ENCODE peak calls at places on chromosomes 6 and 20, in seven cellular contexts. J, B, H, X, A, Q and K are unnamed samples.

GRCh38 chr6:11275598-11275997 is 43.1 kb upstream of the NEDD9 start:
- DNase-seq in J (no peak), B (no peak), H (peak; percentile 79), X (no peak), A (no peak), Q (no peak), K (peak; percentile 93)

GRCh38 chr6:34234667-34235604 is 1.7 kb upstream of the HMGA1 start:
- DNase-seq in J (peak; percentile 96), B (peak; percentile 27), H (peak; percentile 7), X (no peak), A (no peak), Q (peak; percentile 83), K (no peak)

GRCh38 chr20:47007826-47008655 is 113.4 kb downstream of the EYA2 start:
- DNase-seq in J (no peak), B (no peak), H (no peak), X (no peak), A (peak; percentile 2), Q (no peak), K (no peak)

GRCh38 chr6:5059036-5059896 is 25.9 kb upstream of the PPP1R3G start:
- DNase-seq in J (no peak), B (no peak), H (no peak), X (no peak), A (no peak), Q (no peak), K (no peak)

GRCh38 chr6:105397987-105398386 is 4.9 kb downstream of the PREP start:
- DNase-seq in J (no peak), B (no peak), H (no peak), X (no peak), A (no peak), Q (no peak), K (no peak)

GRCh38 chr6:11414564-11414963 is 123.0 kb upstream of the TMEM170B start:
- DNase-seq in J (peak; percentile 43), B (no peak), H (no peak), X (no peak), A (peak; percentile 65), Q (no peak), K (peak; percentile 92)

GRCh38 chr6:25324076-25324762 is 45.0 kb downstream of the CARMIL1 start:
- DNase-seq in J (no peak), B (no peak), H (no peak), X (no peak), A (no peak), Q (peak; percentile 9), K (no peak)

GRCh38 chr6:116229287-116229913 is 24.5 kb downstream of the TSPYL4 start:
- DNase-seq in J (peak; percentile 97), B (peak; percentile 6), H (no peak), X (peak; percentile 95), A (no peak), Q (peak; percentile 75), K (no peak)

GRCh38 chr6:68108243-68108835 is 526.7 kb upstream of the ADGRB3 start:
- DNase-seq in J (no peak), B (no peak), H (no peak), X (peak; percentile 0), A (no peak), Q (no peak), K (no peak)

GRCh38 chr20:3646651-3647050 is 16.5 kb downstream of the GFRA4 start:
- DNase-seq in J (no peak), B (no peak), H (no peak), X (peak; percentile 51), A (no peak), Q (no peak), K (no peak)

GRCh38 chr20:49989234-49990065 is 6.7 kb downstream of the SNAI1 start:
- DNase-seq in J (no peak), B (no peak), H (peak; percentile 80), X (peak; percentile 51), A (no peak), Q (peak; percentile 62), K (no peak)

DNA sequence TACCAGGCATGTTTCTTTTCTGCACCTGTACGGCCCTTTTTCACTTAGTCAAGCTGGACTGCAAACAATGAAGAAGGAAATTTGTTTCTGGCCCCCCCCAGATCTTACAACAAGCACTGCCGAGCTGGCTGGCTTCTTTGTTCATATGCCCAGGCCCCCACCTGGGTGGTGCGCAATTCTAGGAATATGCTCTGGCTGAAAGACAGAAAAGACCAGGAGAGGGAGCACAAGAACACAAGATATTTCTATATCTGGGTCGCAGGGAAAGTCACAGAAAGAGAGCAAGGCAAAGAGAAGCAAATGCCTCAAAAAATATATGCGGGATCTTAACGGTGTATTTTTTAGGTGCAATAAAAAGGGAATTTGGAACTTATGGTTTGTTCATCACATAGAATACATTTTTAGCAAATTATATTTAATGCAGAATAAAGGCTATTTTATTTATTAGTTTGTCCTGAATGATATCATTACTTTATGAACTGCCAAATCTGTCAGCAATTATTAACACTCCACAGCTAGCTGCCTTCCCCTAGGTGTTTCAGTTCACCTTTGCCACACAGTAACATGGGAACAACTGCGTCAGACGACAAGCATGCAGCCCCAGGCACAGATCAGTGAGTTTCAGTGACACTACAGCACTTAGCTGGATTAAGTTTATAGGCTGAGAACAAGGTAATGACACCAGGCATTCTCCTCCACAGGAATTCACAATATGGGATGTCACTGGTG is 76.5 kb downstream of the GJA10 start:
- DNase-seq in J (no peak), B (no peak), H (peak; percentile 59), X (peak; percentile 29), A (no peak), Q (peak; percentile 36), K (peak; percentile 52)
- TF ChIP-seq CTCF in J (peak; percentile 51), B (peak; percentile 57), H (peak; percentile 64), X (peak; percentile 78), A (peak; percentile 26), Q (peak; percentile 42), K (peak; percentile 75)

GRCh38 chr6:73264446-73264845 is 1.4 kb upstream of the KHDC1 start:
- DNase-seq in J (no peak), B (no peak), H (no peak), X (no peak), A (no peak), Q (no peak), K (no peak)

GRCh38 chr6:73258721-73259120 is 4.3 kb downstream of the KHDC1 start:
- DNase-seq in J (peak; percentile 40), B (no peak), H (peak; percentile 19), X (no peak), A (no peak), Q (no peak), K (no peak)

GRCh38 chr6:73263570-73263909 is 544 bp upstream of the KHDC1 start:
- DNase-seq in J (no peak), B (peak; percentile 42), H (peak; percentile 33), X (no peak), A (no peak), Q (no peak), K (no peak)

DNA sequence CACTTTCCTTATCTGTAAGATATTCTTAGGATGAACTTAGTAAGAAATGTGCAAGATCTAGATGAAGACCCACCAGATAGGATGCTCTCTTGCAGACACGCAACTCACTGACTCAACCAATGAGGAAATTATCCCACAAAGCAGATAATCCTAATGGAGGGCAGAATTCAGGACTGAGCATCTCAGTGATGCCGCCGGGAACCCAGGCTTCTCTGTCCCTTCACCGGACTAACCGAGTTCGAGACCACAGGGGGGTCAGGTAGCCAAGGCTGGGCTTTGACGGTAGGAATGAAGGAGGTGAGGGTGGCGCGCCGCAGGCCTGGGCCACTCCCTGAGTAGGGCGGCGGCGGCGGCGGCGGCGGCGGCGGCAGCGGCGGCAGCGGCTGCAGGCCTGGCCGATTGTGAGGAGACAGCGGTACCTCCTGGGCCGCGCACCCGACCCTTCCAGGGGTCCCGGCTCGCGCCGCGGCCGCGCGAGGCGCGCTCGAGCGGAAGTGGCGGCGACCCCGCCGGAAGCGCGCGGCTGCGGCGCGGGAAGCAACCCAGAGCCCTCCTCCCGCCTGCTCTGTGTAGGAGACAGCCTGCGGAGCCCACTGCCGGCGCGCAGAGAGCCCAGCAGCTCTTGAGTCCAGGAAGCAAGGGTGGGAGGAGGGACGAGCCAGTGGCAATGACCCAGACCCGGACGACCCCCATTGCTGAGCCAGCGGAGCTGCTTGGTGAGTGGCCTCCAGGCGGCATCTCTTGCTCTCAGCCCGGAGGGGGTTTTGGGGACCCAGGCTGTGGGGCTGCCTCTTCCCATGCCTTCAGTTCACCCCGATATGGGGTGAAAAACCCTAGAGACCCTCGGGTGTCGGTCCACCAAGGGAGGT is at the start of gene KHDC1:
- DNase-seq in J (peak; percentile 73), B (peak; percentile 86), H (peak; percentile 85), X (peak; percentile 34), A (peak; percentile 42), Q (peak; percentile 77), K (no peak)
- TF ChIP-seq CTCF in J (no peak), B (peak; percentile 4), H (no peak), X (peak; percentile 29), A (no peak), Q (no peak), K (peak; percentile 7)

GRCh38 chr20:41247523-41248370 is 69.8 kb downstream of the ZHX3 start:
- DNase-seq in J (no peak), B (no peak), H (peak; percentile 25), X (no peak), A (peak; percentile 82), Q (no peak), K (no peak)

GRCh38 chr20:41242807-41243206 is 74.7 kb downstream of the ZHX3 start:
- DNase-seq in J (no peak), B (no peak), H (no peak), X (no peak), A (no peak), Q (no peak), K (no peak)

GRCh38 chr20:41242352-41242751 is 75.2 kb downstream of the ZHX3 start:
- DNase-seq in J (no peak), B (no peak), H (no peak), X (no peak), A (no peak), Q (no peak), K (no peak)

GRCh38 chr20:41248371-41249024 is 69.0 kb downstream of the ZHX3 start:
- DNase-seq in J (no peak), B (peak; percentile 13), H (no peak), X (peak; percentile 48), A (no peak), Q (no peak), K (peak; percentile 88)

GRCh38 chr20:41245086-41245707 is 72.3 kb downstream of the ZHX3 start:
- DNase-seq in J (peak; percentile 57), B (no peak), H (no peak), X (no peak), A (no peak), Q (no peak), K (no peak)
- TF ChIP-seq CTCF in J (peak; percentile 24), B (no peak), H (no peak), X (peak; percentile 32), A (no peak), Q (no peak), K (peak; percentile 14)

DNA sequence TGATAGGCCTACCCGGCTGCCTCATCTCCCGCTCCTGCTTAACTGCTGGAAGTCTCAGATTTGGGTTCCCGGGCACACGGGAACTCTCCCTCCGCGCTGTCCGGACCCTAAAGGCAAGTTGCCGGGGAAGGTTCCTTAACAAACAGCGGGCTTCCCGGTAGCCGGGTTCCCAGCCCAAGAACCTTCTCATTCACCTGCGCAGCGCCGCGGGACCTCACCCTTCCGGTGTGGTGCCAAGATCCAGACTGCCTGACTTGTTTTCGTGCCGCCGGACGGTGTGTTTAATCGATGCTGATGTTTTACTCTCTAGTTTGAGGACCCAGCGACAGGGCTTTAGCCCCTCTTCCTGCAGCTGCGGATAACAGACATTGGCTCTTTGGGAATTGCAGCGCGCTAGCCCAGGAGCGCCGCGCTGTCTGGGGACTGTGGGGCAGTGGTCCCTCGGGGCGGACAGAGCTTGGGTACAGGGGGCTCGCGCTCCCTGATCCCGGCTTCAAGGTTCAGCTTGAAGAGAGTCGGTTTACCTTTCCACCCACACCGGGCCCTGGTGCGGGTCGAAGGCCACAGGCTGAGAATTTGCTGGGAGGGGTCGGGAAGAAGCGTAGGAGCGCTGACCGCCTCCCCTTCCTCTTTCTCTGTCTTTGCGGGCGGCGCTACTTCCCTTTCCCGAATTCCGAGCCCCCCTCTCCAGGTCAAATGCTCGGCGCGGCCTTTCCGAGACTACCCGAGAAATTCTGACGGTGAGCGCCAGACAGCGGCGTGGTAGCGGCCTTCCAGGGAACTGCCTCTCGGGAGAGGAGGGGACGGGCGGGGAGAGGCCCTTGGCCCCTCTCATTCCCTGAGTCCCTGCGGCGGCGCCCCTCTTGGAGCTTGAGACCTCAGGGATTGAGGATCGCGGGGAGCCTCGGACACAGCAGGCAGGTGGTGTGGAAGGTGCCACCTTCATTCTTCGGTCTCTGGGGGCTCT is 17.2 kb downstream of the ABT1 start:
- DNase-seq in J (peak; percentile 50), B (no peak), H (no peak), X (no peak), A (no peak), Q (peak; percentile 57), K (no peak)
- TF ChIP-seq CTCF in J (peak; percentile 23), B (no peak), H (no peak), X (peak; percentile 5), A (no peak), Q (no peak), K (no peak)